ENCODE peak calls at places on chromosome 20, in five cellular contexts. S is SW 1271, N is MV-4-11, R is tibial artery, Y is NCI-H1092. A is an unnamed sample.

GRCh38 chr20:52457826-52458225 is 266.2 kb upstream of the ZFP64 start:
- DNase-seq in S (no peak), N (no peak), R (no peak), Y (no peak), A (no peak)

GRCh38 chr20:31831771-31832306 is 12.7 kb downstream of the MYLK2 start:
- DNase-seq in S (no peak), N (no peak), R (no peak), Y (no peak), A (no peak)

GRCh38 chr20:37640600-37641561 is 52.9 kb upstream of the CTNNBL1 start:
- DNase-seq in S (no peak), N (no peak), R (no peak), Y (peak), A (peak)

GRCh38 chr20:33732166-33732970 is 572 bp downstream of the ZNF341 start:
- DNase-seq in S (peak), N (peak), R (peak), Y (peak), A (peak)

GRCh38 chr20:47665221-47665991 is 119.9 kb downstream of the SULF2 start:
- DNase-seq in S (no peak), N (no peak), R (no peak), Y (no peak), A (no peak)

GRCh38 chr20:46112430-46113020 is 5.6 kb upstream of the CD40 start:
- DNase-seq in S (no peak), N (no peak), R (no peak), Y (no peak), A (no peak)

GRCh38 chr20:46108435-46108841 is 9.7 kb upstream of the CD40 start:
- DNase-seq in S (no peak), N (peak), R (no peak), Y (no peak), A (no peak)

GRCh38 chr20:38790210-38791053 is 15.1 kb upstream of the PPP1R16B start:
- DNase-seq in S (no peak), N (peak), R (no peak), Y (no peak), A (peak)

GRCh38 chr20:59258103-59258705 is 42.2 kb upstream of the EDN3 start:
- DNase-seq in S (no peak), N (peak), R (no peak), Y (no peak), A (no peak)

GRCh38 chr20:61807426-61808160 is 258.1 kb downstream of the TAF4 start:
- DNase-seq in S (no peak), N (no peak), R (no peak), Y (peak), A (no peak)

GRCh38 chr20:51738877-51739447 is 29.2 kb downstream of the ATP9A start:
- DNase-seq in S (no peak), N (no peak), R (no peak), Y (no peak), A (no peak)

GRCh38 chr20:56629464-56630085 is 469 bp downstream of the TFAP2C start:
- DNase-seq in S (no peak), N (peak), R (no peak), Y (no peak), A (no peak)

GRCh38 chr20:63966944-63967322 is 2.8 kb downstream of the ZNF512B start:
- DNase-seq in S (no peak), N (no peak), R (peak), Y (no peak), A (no peak)

GRCh38 chr20:21174425-21175239 is 48.8 kb downstream of the KIZ start:
- DNase-seq in S (no peak), N (no peak), R (no peak), Y (no peak), A (no peak)

GRCh38 chr20:34100578-34100977 is 11.5 kb downstream of the EIF2S2 start:
- DNase-seq in S (no peak), N (no peak), R (no peak), Y (no peak), A (no peak)

GRCh38 chr20:63345328-63346100 is 15.6 kb downstream of the CHRNA4 start:
- DNase-seq in S (no peak), N (no peak), R (no peak), Y (peak), A (no peak)

GRCh38 chr20:57611605-57612311 is 8.5 kb downstream of the ZBP1 start:
- DNase-seq in S (no peak), N (no peak), R (no peak), Y (no peak), A (no peak)

GRCh38 chr20:17895641-17896246 is 72.8 kb downstream of the SNX5 start:
- DNase-seq in S (no peak), N (no peak), R (peak), Y (no peak), A (no peak)

GRCh38 chr20:53865905-53866786 is 204.2 kb downstream of the BCAS1 start:
- DNase-seq in S (no peak), N (peak), R (no peak), Y (no peak), A (peak)

GRCh38 chr20:8154636-8155035 is 22.6 kb downstream of the PLCB1 start:
- DNase-seq in S (no peak), N (peak), R (no peak), Y (no peak), A (no peak)

GRCh38 chr20:41392871-41393704 is 26.5 kb upstream of the EMILIN3 start:
- DNase-seq in S (no peak), N (no peak), R (peak), Y (no peak), A (no peak)

GRCh38 chr20:47448429-47448828 is 53.3 kb upstream of the NCOA3 start:
- DNase-seq in S (no peak), N (no peak), R (no peak), Y (no peak), A (no peak)

GRCh38 chr20:51525241-51526104 is 17.0 kb downstream of the NFATC2 start:
- DNase-seq in S (no peak), N (peak), R (peak), Y (no peak), A (no peak)

GRCh38 chr20:4512891-4513550 is 208.7 kb upstream of the PRND start:
- DNase-seq in S (peak), N (no peak), R (no peak), Y (no peak), A (no peak)

GRCh38 chr20:3635346-3635745 is 27.9 kb downstream of the GFRA4 start:
- DNase-seq in S (no peak), N (no peak), R (no peak), Y (no peak), A (no peak)

GRCh38 chr20:35523298-35523888 is 6.1 kb downstream of the C20orf173 start:
- DNase-seq in S (peak), N (peak), R (no peak), Y (no peak), A (no peak)

GRCh38 chr20:57625978-57626377 is 5.8 kb upstream of the ZBP1 start:
- DNase-seq in S (no peak), N (no peak), R (no peak), Y (no peak), A (no peak)

GRCh38 chr20:54163402-54163801 is 10.4 kb downstream of the CYP24A1 start:
- DNase-seq in S (no peak), N (no peak), R (no peak), Y (no peak), A (no peak)

GRCh38 chr20:44702776-44703175 is 12.4 kb upstream of the CCN5 start:
- DNase-seq in S (no peak), N (peak), R (peak), Y (peak), A (no peak)

GRCh38 chr20:63189322-63189642 is 26.6 kb downstream of the YTHDF1 start:
- DNase-seq in S (no peak), N (no peak), R (no peak), Y (no peak), A (no peak)

GRCh38 chr20:46523696-46524328 is 10.5 kb upstream of the ZNF334 start:
- DNase-seq in S (no peak), N (peak), R (no peak), Y (no peak), A (no peak)